ENCODE peak calls at places on chromosomes 4 and X, in six cellular contexts. L is colonic mucosa, V is fibroblast of lung, E is IMR-90, Z is D721Med, H is lower lobe of right lung. C is an unnamed sample.

GRCh38 chrX:98548550-98548949 is 1664.8 kb downstream of the RPA4 start:
- DNase-seq in L (no peak), V (no peak), E (no peak), Z (no peak), H (no peak), C (no peak)

GRCh38 chr4:164803702-164804101 is 49.8 kb downstream of the SMIM31 start:
- DNase-seq in L (no peak), V (no peak), E (no peak), Z (no peak), H (no peak), C (no peak)

GRCh38 chr4:137647375-137647774 is 115.1 kb upstream of the PCDH18 start:
- DNase-seq in L (no peak), V (no peak), E (no peak), Z (no peak), H (no peak), C (no peak)

GRCh38 chr4:2178986-2179385 is 62.9 kb downstream of the HAUS3 start:
- DNase-seq in L (no peak), V (no peak), E (no peak), Z (no peak), H (no peak), C (no peak)

GRCh38 chr4:6942238-6942800 is 32.7 kb downstream of the TBC1D14 start:
- DNase-seq in L (no peak), V (peak; percentile 95), E (peak; percentile 98), Z (no peak), H (no peak), C (peak; percentile 94)

GRCh38 chr4:173074501-173074946 is 94.1 kb upstream of the GALNT7 start:
- DNase-seq in L (no peak), V (peak; percentile 97), E (peak; percentile 80), Z (no peak), H (no peak), C (peak; percentile 87)

GRCh38 chr4:149031399-149031798 is 589.2 kb upstream of the NR3C2 start:
- DNase-seq in L (peak; percentile 33), V (peak; percentile 15), E (peak; percentile 19), Z (no peak), H (no peak), C (peak; percentile 11)

GRCh38 chr4:176964116-176964691 is 171.5 kb upstream of the VEGFC start:
- DNase-seq in L (no peak), V (no peak), E (no peak), Z (no peak), H (no peak), C (peak; percentile 52)

GRCh38 chr4:139301821-139302611 is at the start of gene NDUFC1:
- DNase-seq in L (peak; percentile 76), V (peak; percentile 43), E (peak; percentile 35), Z (no peak), H (peak; percentile 67), C (peak; percentile 79)

GRCh38 chrX:134998246-134998645 is 7.5 kb downstream of the SMIM10 start:
- DNase-seq in L (no peak), V (no peak), E (no peak), Z (no peak), H (no peak), C (no peak)

GRCh38 chr4:145511913-145512522 is 30.4 kb downstream of the SMAD1 start:
- DNase-seq in L (no peak), V (peak; percentile 37), E (peak; percentile 35), Z (no peak), H (no peak), C (peak; percentile 14)

GRCh38 chrX:117771384-117771783 is 345.2 kb downstream of the KLHL13 start:
- DNase-seq in L (no peak), V (no peak), E (no peak), Z (no peak), H (no peak), C (no peak)

GRCh38 chr4:24382381-24382780 is 202.0 kb downstream of the DHX15 start:
- DNase-seq in L (no peak), V (peak; percentile 93), E (peak; percentile 78), Z (no peak), H (no peak), C (no peak)
- TF ChIP-seq CTCF in L (no peak), V (no peak), E (no peak), Z (no peak), H (no peak), C (no peak)

GRCh38 chr4:47839259-47839658 is 1.4 kb upstream of the CORIN start:
- DNase-seq in L (no peak), V (peak; percentile 12), E (peak; percentile 62), Z (no peak), H (no peak), C (peak; percentile 47)
- TF ChIP-seq CTCF in L (no peak), V (peak; percentile 47), E (no peak), Z (peak; percentile 28), H (peak; percentile 24), C (peak; percentile 27)

DNA sequence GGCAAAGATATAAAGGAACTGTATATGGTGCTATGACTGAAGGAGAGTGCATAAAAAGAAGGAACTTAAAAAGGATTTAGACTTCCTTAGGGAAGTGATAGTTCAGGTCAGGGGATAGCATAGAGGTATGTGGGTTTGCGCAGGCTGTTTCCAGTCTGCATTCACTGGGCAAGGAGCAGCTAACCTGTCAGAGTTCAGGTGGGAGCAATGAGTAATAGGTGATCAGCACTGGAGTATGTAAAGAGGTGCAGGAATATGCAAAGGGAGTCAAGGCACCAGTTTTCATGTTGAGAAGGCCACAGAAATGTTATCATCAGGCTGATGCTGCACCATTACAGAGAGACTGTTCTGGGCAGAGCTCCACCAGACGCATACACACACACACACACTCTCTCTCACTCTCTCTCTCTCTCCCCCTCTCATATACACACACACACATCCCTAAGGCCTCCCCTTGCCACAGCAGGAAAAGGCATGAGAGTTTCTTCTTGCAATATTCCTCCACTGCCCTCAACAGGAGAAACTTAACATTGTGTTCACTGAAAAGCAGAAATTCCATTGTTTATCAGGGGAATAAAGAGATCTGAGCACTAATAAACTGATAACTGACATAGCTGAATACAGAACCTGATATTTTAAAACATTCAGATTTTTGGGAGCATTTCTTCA is 256.4 kb upstream of the GRID2 start:
- DNase-seq in L (no peak), V (peak; percentile 54), E (peak; percentile 1), Z (no peak), H (no peak), C (no peak)
- TF ChIP-seq CTCF in L (peak; percentile 14), V (peak; percentile 4), E (peak; percentile 7), Z (peak; percentile 15), H (no peak), C (no peak)

DNA sequence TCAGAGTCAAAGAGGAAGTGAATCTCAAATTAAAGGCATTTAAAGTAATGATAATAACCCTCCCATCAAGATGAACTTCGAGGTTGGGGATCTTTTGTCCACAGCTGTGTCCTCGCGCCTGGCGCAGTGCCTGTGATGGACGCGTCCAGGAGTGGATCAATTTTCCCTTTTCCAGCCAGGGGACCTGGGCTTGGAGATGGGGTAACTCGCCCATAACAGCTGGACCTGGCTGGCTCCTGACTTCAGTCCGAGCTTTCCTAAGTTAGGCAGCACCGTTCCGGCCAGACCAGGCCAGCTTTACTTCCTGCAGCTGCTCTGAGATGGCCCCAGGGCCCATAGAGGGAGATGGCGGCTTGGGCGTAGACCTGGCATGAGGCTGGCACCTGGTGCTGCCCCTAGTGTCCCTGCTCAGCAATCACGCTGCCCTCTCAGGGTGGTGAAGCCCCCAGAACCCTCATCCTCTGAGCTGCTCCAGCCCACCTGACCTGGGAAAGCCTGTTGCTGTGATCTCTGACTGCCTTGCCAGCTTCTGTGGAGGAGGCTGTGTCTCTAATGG is 23.9 kb downstream of the ADRA2C start:
- DNase-seq in L (no peak), V (no peak), E (no peak), Z (no peak), H (no peak), C (peak; percentile 38)
- TF ChIP-seq CTCF in L (no peak), V (no peak), E (no peak), Z (no peak), H (no peak), C (no peak)

C was measured in NB4.